ENCODE peak calls at places on chromosomes 5 and 9, in seven cellular contexts. X, T, O, Q, F, K and D are unnamed samples.

GRCh38 chr5:179279347-179280094 is 65.7 kb downstream of the ADAMTS2 start:
- DNase-seq in X (no peak), T (no peak), O (no peak), Q (no peak), F (no peak), K (no peak), D (no peak)

GRCh38 chr9:28758346-28758745 is 1185.1 kb upstream of the C9orf72 start:
- DNase-seq in X (peak; percentile 61), T (no peak), O (no peak), Q (no peak), F (no peak), K (no peak), D (peak; percentile 4)

GRCh38 chr5:139762624-139763170 is 32.9 kb upstream of the PSD2 start:
- DNase-seq in X (no peak), T (no peak), O (no peak), Q (no peak), F (no peak), K (no peak), D (no peak)

GRCh38 chr5:37792976-37793328 is 46.9 kb downstream of the GDNF start:
- DNase-seq in X (peak; percentile 85), T (no peak), O (no peak), Q (peak; percentile 77), F (peak; percentile 30), K (no peak), D (peak; percentile 52)

GRCh38 chr9:75086443-75087278 is 1.3 kb downstream of the NMRK1 start:
- DNase-seq in X (no peak), T (no peak), O (no peak), Q (no peak), F (no peak), K (no peak), D (no peak)

GRCh38 chr5:142304013-142304701 is 20.7 kb downstream of the SPRY4 start:
- DNase-seq in X (peak; percentile 38), T (no peak), O (no peak), Q (no peak), F (no peak), K (no peak), D (no peak)

GRCh38 chr9:21801683-21802417 is 586 bp upstream of the MTAP start:
- DNase-seq in X (peak; percentile 88), T (peak; percentile 61), O (peak; percentile 79), Q (peak; percentile 80), F (peak; percentile 86), K (peak; percentile 45), D (peak; percentile 89)

GRCh38 chr5:148849461-148849860 is 23.1 kb downstream of the ADRB2 start:
- DNase-seq in X (no peak), T (no peak), O (no peak), Q (no peak), F (no peak), K (no peak), D (no peak)

GRCh38 chr5:57626703-57627102 is 144.1 kb upstream of the ACTBL2 start:
- DNase-seq in X (peak; percentile 14), T (no peak), O (no peak), Q (no peak), F (no peak), K (no peak), D (peak; percentile 16)

GRCh38 chr5:85320495-85320894 is 935.8 kb upstream of the EDIL3 start:
- DNase-seq in X (no peak), T (no peak), O (no peak), Q (no peak), F (no peak), K (no peak), D (no peak)

GRCh38 chr9:16352791-16353401 is 517.6 kb downstream of the BNC2 start:
- DNase-seq in X (peak; percentile 77), T (no peak), O (no peak), Q (peak; percentile 67), F (no peak), K (no peak), D (peak; percentile 83)

GRCh38 chr9:121836382-121836885 is 185.0 kb downstream of the DAB2IP start:
- DNase-seq in X (no peak), T (no peak), O (no peak), Q (no peak), F (no peak), K (no peak), D (no peak)

GRCh38 chr5:179549973-179550510 is 312 bp upstream of the RUFY1 start:
- DNase-seq in X (no peak), T (peak; percentile 18), O (no peak), Q (peak; percentile 12), F (peak; percentile 38), K (no peak), D (peak; percentile 67)

GRCh38 chr5:96516631-96517071 is 83.6 kb upstream of the PCSK1 start:
- DNase-seq in X (peak; percentile 72), T (no peak), O (no peak), Q (no peak), F (no peak), K (no peak), D (peak; percentile 81)

GRCh38 chr5:10655041-10655685 is 91.3 kb downstream of the ANKRD33B start:
- DNase-seq in X (peak; percentile 44), T (no peak), O (no peak), Q (no peak), F (no peak), K (no peak), D (no peak)

GRCh38 chr9:115328677-115329076 is 210.7 kb upstream of the TNC start:
- DNase-seq in X (peak; percentile 17), T (no peak), O (no peak), Q (no peak), F (no peak), K (no peak), D (peak; percentile 4)

GRCh38 chr5:65837139-65837538 is 89.2 kb upstream of the ERBIN start:
- DNase-seq in X (peak; percentile 55), T (no peak), O (no peak), Q (peak; percentile 38), F (peak; percentile 35), K (no peak), D (peak; percentile 26)

GRCh38 chr5:181088289-181088688 is 42.7 kb downstream of the OR2V1 start:
- DNase-seq in X (peak; percentile 28), T (no peak), O (peak; percentile 65), Q (peak; percentile 33), F (no peak), K (no peak), D (no peak)

GRCh38 chr5:167489202-167489601 is 802.2 kb upstream of the WWC1 start:
- DNase-seq in X (peak; percentile 3), T (no peak), O (no peak), Q (no peak), F (peak; percentile 25), K (no peak), D (no peak)

GRCh38 chr5:123865641-123866040 is 353.7 kb downstream of the CSNK1G3 start:
- DNase-seq in X (no peak), T (no peak), O (no peak), Q (no peak), F (no peak), K (no peak), D (no peak)

GRCh38 chr9:116979461-116979860 is 292.4 kb downstream of the TRIM32 start:
- DNase-seq in X (no peak), T (no peak), O (no peak), Q (peak; percentile 54), F (no peak), K (no peak), D (no peak)

GRCh38 chr5:59132131-59132530 is 549.3 kb downstream of the RAB3C start:
- DNase-seq in X (no peak), T (no peak), O (no peak), Q (no peak), F (no peak), K (no peak), D (no peak)

GRCh38 chr5:173963867-173964429 is 25.0 kb upstream of the C5orf47 start:
- DNase-seq in X (no peak), T (no peak), O (peak; percentile 69), Q (peak; percentile 44), F (no peak), K (no peak), D (no peak)

GRCh38 chr5:73826761-73827450 is 200.9 kb downstream of the ARHGEF28 start:
- DNase-seq in X (peak; percentile 86), T (no peak), O (no peak), Q (no peak), F (peak; percentile 83), K (peak; percentile 48), D (peak; percentile 85)

GRCh38 chr5:122120957-122121356 is 8.4 kb upstream of the ZNF474 start:
- DNase-seq in X (peak; percentile 75), T (no peak), O (no peak), Q (peak; percentile 72), F (peak; percentile 20), K (no peak), D (no peak)

GRCh38 chr5:16889972-16890519 is 46.0 kb downstream of the MYO10 start:
- DNase-seq in X (peak; percentile 74), T (no peak), O (no peak), Q (peak; percentile 67), F (peak; percentile 53), K (no peak), D (peak; percentile 86)

GRCh38 chr9:17425379-17425778 is 153.5 kb upstream of the SH3GL2 start:
- DNase-seq in X (no peak), T (no peak), O (no peak), Q (no peak), F (no peak), K (no peak), D (no peak)

GRCh38 chr9:130417602-130418001 is 27.2 kb upstream of the ASS1 start:
- DNase-seq in X (no peak), T (no peak), O (peak; percentile 47), Q (peak; percentile 37), F (no peak), K (no peak), D (no peak)
- TF ChIP-seq CTCF in X (no peak), T (no peak), O (peak; percentile 37), Q (peak; percentile 48), F (peak; percentile 28), K (no peak), D (no peak)

DNA sequence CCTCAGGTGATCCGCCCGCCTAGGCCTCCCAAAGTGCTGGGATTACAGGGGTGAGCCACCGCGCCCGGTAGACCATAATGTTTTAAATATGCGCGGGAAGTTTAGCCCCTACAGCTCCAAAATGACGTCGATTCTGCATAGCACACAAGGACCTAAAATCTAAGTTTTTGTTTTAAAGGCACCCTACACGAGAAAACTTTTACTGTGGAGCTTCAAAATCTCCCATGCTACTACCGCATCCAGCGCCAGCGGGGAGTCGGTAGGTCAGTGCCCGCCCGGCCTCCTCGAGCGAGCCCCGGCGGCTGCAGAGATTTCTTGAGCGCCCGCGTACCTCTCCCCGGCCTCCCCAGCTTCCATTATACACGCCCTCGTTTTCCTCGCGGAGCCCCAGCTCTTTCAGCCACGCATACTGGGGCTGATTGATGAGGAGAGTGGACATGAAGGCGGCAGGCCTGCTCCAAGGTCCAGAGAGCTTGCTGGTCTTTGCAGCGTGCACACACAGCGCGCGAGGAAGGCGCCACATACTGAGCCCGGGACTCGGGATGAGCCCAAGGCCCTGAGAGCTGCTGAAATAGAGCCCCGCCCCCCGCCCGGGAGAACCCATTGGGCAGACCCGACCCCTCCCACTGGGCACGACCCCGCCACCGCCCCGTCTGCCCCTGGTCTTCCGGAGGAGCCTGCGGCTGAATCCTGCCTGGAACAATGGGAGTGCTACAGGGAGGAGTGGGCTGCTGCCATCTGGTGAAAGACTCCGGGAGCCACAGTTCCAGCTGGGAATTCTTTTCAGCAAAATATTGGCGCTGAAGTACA is at the start of gene ALDH7A1:
- DNase-seq in X (peak; percentile 89), T (peak; percentile 88), O (peak; percentile 98), Q (peak; percentile 91), F (peak; percentile 84), K (peak; percentile 89), D (peak; percentile 93)
- TF ChIP-seq CTCF in X (peak; percentile 28), T (peak; percentile 57), O (peak; percentile 65), Q (peak; percentile 59), F (peak; percentile 77), K (peak; percentile 42), D (peak; percentile 58)

GRCh38 chr9:92328225-92328624 is 2.5 kb downstream of the CENPP start:
- DNase-seq in X (peak; percentile 81), T (no peak), O (peak; percentile 16), Q (peak; percentile 46), F (peak; percentile 53), K (peak; percentile 46), D (peak; percentile 84)
- TF ChIP-seq CTCF in X (peak; percentile 40), T (peak; percentile 27), O (peak; percentile 24), Q (peak; percentile 44), F (peak; percentile 62), K (peak; percentile 49), D (peak; percentile 48)

GRCh38 chr9:9901624-9902023 is 711.2 kb downstream of the PTPRD start:
- DNase-seq in X (no peak), T (no peak), O (no peak), Q (no peak), F (no peak), K (no peak), D (no peak)
- TF ChIP-seq CTCF in X (no peak), T (no peak), O (no peak), Q (no peak), F (no peak), K (no peak), D (no peak)